ENCODE peak calls at places on chromosomes 4 and X, in nine cellular contexts. Z is adrenal gland, G is heart left ventricle, J is B cell, X is vagina, V is colonic mucosa, T is cardiac fibroblast, N is upper lobe of right lung, W is fibroblast of lung. H is an unnamed sample.
A peak's percentile ranks its signal among the peaks of the same experiment; 100 is the strongest.

GRCh38 chr4:53767503-53767902 is 176.2 kb upstream of the LNX1 start:
- DNase-seq in J (no peak), T (peak; percentile 78), X (no peak), Z (no peak), W (peak; percentile 95), V (no peak), N (no peak), G (no peak), H (no peak)

GRCh38 chrX:150049647-150050046 is 111.4 kb upstream of the EOLA2 start:
- DNase-seq in V (no peak), J (no peak), N (no peak), G (no peak), X (no peak), Z (no peak), T (no peak), W (no peak), H (no peak)

GRCh38 chr4:121156822-121157769 is 7.0 kb downstream of the TNIP3 start:
- DNase-seq in N (peak; percentile 77), J (no peak), T (peak; percentile 48), V (peak; percentile 54), Z (peak; percentile 20), W (peak; percentile 36), X (no peak), G (peak; percentile 20), H (peak; percentile 18)

GRCh38 chrX:29531336-29531735 is 684.0 kb upstream of the MAGEB2 start:
- DNase-seq in V (no peak), Z (no peak), X (no peak), W (no peak), N (no peak), G (no peak), T (no peak), J (no peak), H (no peak)

GRCh38 chr4:15479913-15480185 is 10.2 kb downstream of the CC2D2A start:
- DNase-seq in G (no peak), T (peak; percentile 75), W (peak; percentile 55), Z (no peak), V (no peak), J (no peak), X (no peak), N (no peak), H (no peak)

GRCh38 chrX:134520860-134521390 is 61.0 kb downstream of the HPRT1 start:
- DNase-seq in W (peak; percentile 62), N (no peak), Z (no peak), V (peak; percentile 27), X (no peak), G (peak; percentile 21), J (no peak), T (peak; percentile 78), H (no peak)

GRCh38 chr4:152117054-152117453 is 356.2 kb upstream of the GATB start:
- DNase-seq in X (no peak), N (no peak), T (no peak), G (no peak), J (no peak), Z (no peak), V (no peak), W (no peak), H (no peak)

GRCh38 chr4:2685541-2685940 is 70.6 kb downstream of the TNIP2 start:
- DNase-seq in W (peak; percentile 27), N (no peak), J (no peak), T (peak; percentile 25), X (no peak), Z (no peak), V (no peak), G (no peak), H (no peak)

GRCh38 chr4:16642897-16643296 is 255.5 kb downstream of the LDB2 start:
- DNase-seq in J (no peak), W (no peak), V (no peak), T (peak; percentile 23), X (no peak), Z (no peak), G (no peak), N (no peak), H (no peak)

GRCh38 chrX:45719751-45720501 is 519.2 kb upstream of the DIPK2B start:
- DNase-seq in G (no peak), X (no peak), T (no peak), N (no peak), J (no peak), V (no peak), W (no peak), Z (no peak), H (no peak)

GRCh38 chrX:155694649-155695048 is 81.9 kb upstream of the TMLHE start:
- DNase-seq in G (no peak), J (no peak), Z (no peak), T (no peak), W (no peak), V (no peak), X (no peak), N (no peak), H (no peak)

GRCh38 chr4:41512604-41513003 is 25.4 kb upstream of the LIMCH1 start:
- DNase-seq in J (no peak), N (no peak), T (no peak), G (no peak), V (no peak), X (no peak), W (no peak), Z (no peak), H (no peak)

GRCh38 chrX:81301877-81302276 is 100.0 kb downstream of the SH3BGRL start:
- DNase-seq in V (no peak), X (no peak), W (peak; percentile 22), T (peak; percentile 5), Z (no peak), G (no peak), J (no peak), N (no peak), H (no peak)

GRCh38 chr4:49058306-49058705 is 72.2 kb downstream of the CWH43 start:
- DNase-seq in Z (no peak), T (no peak), V (no peak), J (no peak), W (no peak), G (no peak), N (no peak), X (no peak), H (no peak)

GRCh38 chrX:22246620-22247019 is 26.1 kb upstream of the CBLL2 start:
- DNase-seq in X (no peak), J (no peak), G (no peak), T (peak; percentile 33), N (no peak), Z (no peak), W (peak; percentile 82), V (no peak), H (no peak)

GRCh38 chrX:57930051-57930450 is 19.8 kb upstream of the ZXDA start:
- DNase-seq in V (no peak), W (no peak), G (no peak), J (no peak), T (peak; percentile 45), X (no peak), N (no peak), Z (no peak), H (no peak)

GRCh38 chrX:54807524-54808108 is at the start of gene MAGED2:
- DNase-seq in W (peak; percentile 34), N (peak; percentile 64), G (peak; percentile 49), T (peak; percentile 35), Z (peak; percentile 45), J (peak; percentile 48), V (peak; percentile 37), X (no peak), H (no peak)

GRCh38 chrX:47530054-47530453 is 31.0 kb upstream of the ARAF start:
- DNase-seq in X (no peak), T (no peak), G (no peak), V (no peak), N (no peak), Z (no peak), W (no peak), J (no peak), H (no peak)

GRCh38 chr4:185887125-185887524 is 75.1 kb upstream of the SORBS2 start:
- DNase-seq in T (no peak), N (no peak), W (no peak), G (no peak), X (no peak), J (no peak), V (no peak), Z (no peak), H (no peak)

DNA sequence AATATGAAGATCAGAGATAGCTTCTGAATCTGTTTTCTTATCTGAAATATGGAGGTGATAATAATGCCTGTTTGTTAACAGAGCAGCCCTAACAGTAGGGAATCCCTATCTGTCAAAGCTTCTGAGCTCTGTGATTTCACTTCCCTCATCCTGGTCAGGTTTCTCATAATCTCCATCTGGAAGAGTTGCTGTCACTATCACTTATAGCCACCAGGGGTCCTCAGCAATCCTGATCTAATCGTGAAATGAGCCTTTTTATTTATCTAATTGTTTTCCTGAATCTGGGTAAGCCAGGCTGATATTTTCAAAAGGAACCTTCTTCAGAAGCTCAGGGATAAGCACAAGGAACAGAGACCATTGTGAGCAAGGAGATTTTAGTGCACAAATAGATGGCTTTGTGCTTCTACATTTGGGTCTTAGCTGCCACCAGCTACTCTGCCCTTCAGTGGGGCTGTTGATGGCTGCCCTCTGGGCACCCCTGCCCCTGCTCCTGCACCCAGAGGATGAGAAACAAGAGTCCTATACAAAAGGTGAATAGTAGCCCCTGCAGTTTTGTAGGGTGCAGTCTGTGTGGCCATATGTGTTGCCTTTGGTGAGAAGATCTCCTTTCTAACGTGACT is 196.4 kb upstream of the RADX start:
- DNase-seq in X (no peak), T (peak; percentile 36), W (peak; percentile 6), G (no peak), V (peak; percentile 23), N (no peak), J (no peak), Z (no peak), H (no peak)
- TF ChIP-seq CTCF in X (peak; percentile 36), T (peak; percentile 54), W (peak; percentile 39), G (peak; percentile 46), V (peak; percentile 64), N (peak; percentile 50), J (peak; percentile 69), Z (peak; percentile 48), H (peak; percentile 17)

GRCh38 chr4:94277539-94277938 is 65.1 kb downstream of the HPGDS start:
- DNase-seq in N (no peak), V (no peak), X (no peak), T (no peak), J (no peak), W (no peak), Z (no peak), G (no peak), H (no peak)
- TF ChIP-seq CTCF in N (no peak), V (no peak), X (no peak), T (no peak), J (no peak), W (no peak), Z (no peak), G (no peak), H (no peak)

GRCh38 chr4:7746351-7747061 is 193.2 kb downstream of the AFAP1 start:
- DNase-seq in G (no peak), N (no peak), Z (no peak), V (no peak), X (no peak), W (no peak), J (no peak), T (no peak), H (no peak)
- TF ChIP-seq CTCF in G (no peak), N (no peak), Z (no peak), V (no peak), X (no peak), W (no peak), J (no peak), T (no peak), H (no peak)

DNA sequence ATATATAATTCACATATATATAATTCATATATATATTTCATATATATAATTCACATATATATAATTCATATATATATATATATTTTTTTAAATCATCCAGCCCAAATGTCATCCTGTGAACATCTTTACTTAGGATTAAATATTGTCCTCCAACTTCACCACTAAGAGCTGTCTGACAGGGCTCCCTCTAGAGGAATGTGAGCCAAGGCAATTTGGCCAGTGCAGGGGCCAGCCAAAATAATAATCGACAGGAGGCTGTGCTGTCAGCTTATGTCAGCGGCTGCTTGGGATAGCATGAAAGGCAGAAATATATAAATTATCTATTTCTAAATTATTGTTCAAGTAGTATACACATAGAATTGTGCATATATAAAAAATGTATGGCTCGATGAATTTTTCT is 29.5 kb downstream of the EGFL6 start:
- DNase-seq in V (no peak), N (no peak), J (no peak), X (no peak), Z (no peak), W (no peak), T (peak; percentile 3), G (no peak), H (no peak)
- TF ChIP-seq CTCF in V (no peak), N (no peak), J (no peak), X (no peak), Z (no peak), W (peak; percentile 16), T (peak; percentile 24), G (no peak), H (no peak)